ENCODE peak calls at places on chromosomes 11 and 22, in five cellular contexts. S is fibroblast of lung, R is neural progenitor cell, D is AG09309, Q is HepG2. M is an unnamed sample.

GRCh38 chr11:79054636-79055035 is 386.2 kb downstream of the TENM4 start:
- DNase-seq in S (peak), R (no peak), D (peak), Q (no peak), M (no peak)

GRCh38 chr11:11987503-11988022 is 20.9 kb downstream of the DKK3 start:
- DNase-seq in S (peak), R (no peak), D (no peak), Q (no peak), M (no peak)

GRCh38 chr11:71244116-71244815 is 8.1 kb downstream of the SHANK2 start:
- DNase-seq in S (no peak), R (no peak), D (peak), Q (no peak), M (no peak)

GRCh38 chr11:63212742-63213141 is 30.7 kb downstream of the SLC22A25 start:
- DNase-seq in S (peak), R (peak), D (no peak), Q (peak), M (peak)

GRCh38 chr22:28411125-28411524 is 268.5 kb downstream of the TTC28 start:
- DNase-seq in S (peak), R (no peak), D (no peak), Q (no peak), M (no peak)

GRCh38 chr11:67373916-67374570 is 645 bp upstream of the CLCF1 start:
- DNase-seq in S (peak), R (peak), D (peak), Q (peak), M (peak)

GRCh38 chr11:36622431-36623136 is 24.5 kb upstream of the RAG2 start:
- DNase-seq in S (peak), R (peak), D (no peak), Q (peak), M (no peak)

GRCh38 chr11:22193348-22194051 is 615 bp downstream of the ANO5 start:
- DNase-seq in S (peak), R (peak), D (no peak), Q (no peak), M (peak)

GRCh38 chr11:74570266-74571061 is 21.9 kb upstream of the POLD3 start:
- DNase-seq in S (peak), R (peak), D (peak), Q (peak), M (peak)

GRCh38 chr11:119875841-119876600 is 147.0 kb upstream of the NECTIN1 start:
- DNase-seq in S (no peak), R (no peak), D (no peak), Q (no peak), M (no peak)

GRCh38 chr11:78449866-78450265 is 32.2 kb upstream of the GAB2 start:
- DNase-seq in S (peak), R (no peak), D (no peak), Q (no peak), M (no peak)

GRCh38 chr11:20070459-20070858 is 89.8 kb downstream of the DBX1 start:
- DNase-seq in S (peak), R (no peak), D (no peak), Q (peak), M (no peak)

GRCh38 chr22:41197808-41198585 is 7.1 kb upstream of the L3MBTL2 start:
- DNase-seq in S (peak), R (peak), D (no peak), Q (no peak), M (no peak)

GRCh38 chr11:92978226-92979111 is 9.0 kb downstream of the MTNR1B start:
- DNase-seq in S (peak), R (no peak), D (no peak), Q (no peak), M (no peak)

GRCh38 chr22:21938071-21938822 is 14.4 kb downstream of the PPM1F start:
- DNase-seq in S (peak), R (peak), D (peak), Q (peak), M (peak)

GRCh38 chr11:94325681-94326080 is 21.3 kb downstream of the IZUMO1R start:
- DNase-seq in S (no peak), R (peak), D (no peak), Q (peak), M (peak)

GRCh38 chr22:29798318-29798717 is 31.1 kb downstream of the UQCR10 start:
- DNase-seq in S (no peak), R (no peak), D (no peak), Q (no peak), M (no peak)

GRCh38 chr11:73270089-73270854 is 1.9 kb upstream of the P2RY6 start:
- DNase-seq in S (no peak), R (no peak), D (no peak), Q (no peak), M (peak)

GRCh38 chr11:47216141-47216798 is 1.5 kb downstream of the DDB2 start:
- DNase-seq in S (peak), R (peak), D (peak), Q (peak), M (peak)

GRCh38 chr11:45472713-45473317 is 186.7 kb upstream of the SYT13 start:
- DNase-seq in S (no peak), R (no peak), D (no peak), Q (no peak), M (no peak)

GRCh38 chr11:19890308-19890707 is 177.7 kb downstream of the NAV2 start:
- DNase-seq in S (peak), R (no peak), D (peak), Q (no peak), M (no peak)

GRCh38 chr22:29116397-29117123 is 43.7 kb downstream of the KREMEN1 start:
- DNase-seq in S (peak), R (no peak), D (no peak), Q (no peak), M (no peak)

GRCh38 chr11:42012261-42012660 is 552.8 kb upstream of the LRRC4C start:
- DNase-seq in S (peak), R (no peak), D (no peak), Q (no peak), M (no peak)

GRCh38 chr11:128086794-128087193 is 500.6 kb downstream of the ETS1 start:
- DNase-seq in S (no peak), R (no peak), D (no peak), Q (no peak), M (no peak)

GRCh38 chr11:109641549-109641948 is 219.6 kb downstream of the C11orf87 start:
- DNase-seq in S (peak), R (peak), D (peak), Q (peak), M (no peak)
- TF ChIP-seq CTCF in S (no peak), R (peak), D (peak), Q (peak), M (no peak)

GRCh38 chr11:121762820-121763219 is 310.1 kb upstream of the SORL1-AS1 start:
- DNase-seq in S (peak), R (peak), D (no peak), Q (no peak), M (no peak)
- TF ChIP-seq CTCF in S (peak), R (no peak), D (no peak), Q (no peak), M (no peak)

GRCh38 chr22:24555160-24555495 is 190 bp upstream of the GUCD1 start:
- DNase-seq in S (peak), R (peak), D (peak), Q (peak), M (peak)

GRCh38 chr22:24553597-24554315 is 1.2 kb downstream of the GUCD1 start:
- DNase-seq in S (peak), R (peak), D (no peak), Q (peak), M (no peak)

GRCh38 chr22:24559471-24559870 is 3.7 kb downstream of the SNRPD3 start:
- DNase-seq in S (no peak), R (no peak), D (no peak), Q (no peak), M (no peak)

GRCh38 chr22:24554316-24555159 is at the start of gene GUCD1:
- DNase-seq in S (peak), R (peak), D (no peak), Q (no peak), M (peak)

GRCh38 chr22:24555496-24556253 is at the start of gene SNRPD3:
- DNase-seq in S (peak), R (peak), D (peak), Q (peak), M (peak)
- TF ChIP-seq CTCF in S (no peak), R (peak), D (peak), Q (peak), M (no peak)

GRCh38 chr11:69089258-69089657 is 40.5 kb downstream of the TPCN2 start:
- DNase-seq in S (peak), R (no peak), D (peak), Q (no peak), M (no peak)

GRCh38 chr11:69086741-69087524 is 38.2 kb downstream of the TPCN2 start:
- DNase-seq in S (no peak), R (no peak), D (no peak), Q (no peak), M (no peak)

GRCh38 chr11:69087811-69088210 is 39.1 kb downstream of the TPCN2 start:
- DNase-seq in S (no peak), R (no peak), D (no peak), Q (no peak), M (no peak)

GRCh38 chr11:69086152-69086551 is 37.4 kb downstream of the TPCN2 start:
- DNase-seq in S (no peak), R (peak), D (no peak), Q (no peak), M (no peak)

GRCh38 chr11:69088676-69089146 is 40.0 kb downstream of the TPCN2 start:
- DNase-seq in S (peak), R (peak), D (no peak), Q (peak), M (peak)
- TF ChIP-seq CTCF in S (peak), R (peak), D (peak), Q (peak), M (peak)

M was measured in GM10248.